ENCODE peak calls at places on chromosomes 12 and 14, in five cellular contexts. H, T, X, J and Q are unnamed samples.

GRCh38 chr12:132582058-132582420 is 28.3 kb downstream of the LRCOL1 start:
- DNase-seq in H (no peak), T (no peak), X (no peak), J (no peak), Q (no peak)

GRCh38 chr14:64421166-64421565 is 33.0 kb downstream of the MTHFD1 start:
- DNase-seq in H (no peak), T (no peak), X (no peak), J (no peak), Q (no peak)

GRCh38 chr14:99333214-99333613 is 61.2 kb upstream of the BCL11B start:
- DNase-seq in H (no peak), T (no peak), X (no peak), J (no peak), Q (no peak)

GRCh38 chr12:93273834-93274705 is 103.7 kb upstream of the NUDT4 start:
- DNase-seq in H (no peak), T (no peak), X (no peak), J (no peak), Q (no peak)

GRCh38 chr12:45660330-45660729 is 69.2 kb upstream of the ARID2 start:
- DNase-seq in H (no peak), T (peak; percentile 16), X (no peak), J (no peak), Q (no peak)

GRCh38 chr14:105012171-105012985 is 8.5 kb downstream of the CDCA4 start:
- DNase-seq in H (no peak), T (no peak), X (no peak), J (no peak), Q (no peak)

GRCh38 chr12:2358986-2359658 is 306.3 kb downstream of the CACNA1C start:
- DNase-seq in H (no peak), T (no peak), X (no peak), J (no peak), Q (no peak)

GRCh38 chr12:39959016-39959415 is 146.9 kb downstream of the SLC2A13 start:
- DNase-seq in H (no peak), T (no peak), X (no peak), J (no peak), Q (no peak)

GRCh38 chr12:1872448-1872847 is 46.0 kb downstream of the CACNA2D4 start:
- DNase-seq in H (no peak), T (no peak), X (no peak), J (no peak), Q (no peak)

GRCh38 chr12:111066744-111067437 is 146.5 kb upstream of the MYL2 start:
- DNase-seq in H (no peak), T (no peak), X (no peak), J (no peak), Q (no peak)

GRCh38 chr14:104752338-104752734 is 611 bp upstream of the SIVA1 start:
- DNase-seq in H (no peak), T (no peak), X (no peak), J (no peak), Q (no peak)

GRCh38 chr12:104694161-104694560 is 237.4 kb downstream of the CHST11 start:
- DNase-seq in H (no peak), T (no peak), X (no peak), J (no peak), Q (no peak)

GRCh38 chr14:50082784-50083466 is 33.4 kb downstream of the VCPKMT start:
- DNase-seq in H (no peak), T (no peak), X (peak; percentile 93), J (peak; percentile 89), Q (peak; percentile 94)

GRCh38 chr12:125140918-125141573 is 75.8 kb downstream of the AACS start:
- DNase-seq in H (no peak), T (peak; percentile 32), X (no peak), J (no peak), Q (no peak)

GRCh38 chr12:58757422-58757821 is 162.9 kb downstream of the LRIG3 start:
- DNase-seq in H (no peak), T (no peak), X (no peak), J (no peak), Q (no peak)

GRCh38 chr14:91858536-91859275 is 8.6 kb downstream of the TC2N start:
- DNase-seq in H (no peak), T (no peak), X (peak; percentile 58), J (no peak), Q (peak; percentile 61)